ENCODE peak calls at places on chromosomes 2 and 18, in seven cellular contexts. D, A, U, E, B, C and N are unnamed samples.

GRCh38 chr2:19797871-19798270 is 103.9 kb downstream of the TTC32 start:
- DNase-seq in D (no peak), A (no peak), U (no peak), E (no peak), B (no peak), C (no peak), N (no peak)

GRCh38 chr2:28449489-28450395 is 46.1 kb upstream of the PLB1 start:
- DNase-seq in D (peak), A (no peak), U (no peak), E (no peak), B (no peak), C (no peak), N (no peak)

GRCh38 chr2:227774895-227775842 is 29.5 kb downstream of the SCYGR8 start:
- DNase-seq in D (no peak), A (no peak), U (no peak), E (no peak), B (no peak), C (no peak), N (no peak)

GRCh38 chr2:383173-383572 is 95.3 kb upstream of the ALKAL2 start:
- DNase-seq in D (no peak), A (no peak), U (peak), E (no peak), B (no peak), C (no peak), N (no peak)

GRCh38 chr2:73291461-73292315 is 1.7 kb downstream of the EGR4 start:
- DNase-seq in D (no peak), A (no peak), U (peak), E (no peak), B (no peak), C (peak), N (no peak)

GRCh38 chr2:239561448-239562001 is 160.7 kb upstream of the HDAC4 start:
- DNase-seq in D (no peak), A (no peak), U (peak), E (no peak), B (no peak), C (no peak), N (no peak)

GRCh38 chr18:45349447-45349846 is 265.8 kb upstream of the SLC14A2 start:
- DNase-seq in D (no peak), A (no peak), U (no peak), E (no peak), B (no peak), C (no peak), N (no peak)

GRCh38 chr2:46323671-46324207 is 26.5 kb downstream of the EPAS1 start:
- DNase-seq in D (no peak), A (no peak), U (no peak), E (no peak), B (no peak), C (no peak), N (no peak)

GRCh38 chr2:16738361-16739225 is 73.0 kb upstream of the CYRIA start:
- DNase-seq in D (no peak), A (no peak), U (no peak), E (no peak), B (no peak), C (no peak), N (no peak)

GRCh38 chr2:43455735-43456642 is 139.8 kb downstream of the THADA start:
- DNase-seq in D (no peak), A (no peak), U (no peak), E (peak), B (peak), C (no peak), N (no peak)

GRCh38 chr18:10856146-10856545 is 293.2 kb downstream of the PIEZO2 start:
- DNase-seq in D (no peak), A (no peak), U (no peak), E (no peak), B (no peak), C (no peak), N (no peak)

GRCh38 chr2:203586696-203587095 is 51.6 kb upstream of the RAPH1 start:
- DNase-seq in D (no peak), A (no peak), U (no peak), E (no peak), B (no peak), C (no peak), N (no peak)

GRCh38 chr2:165745916-165746315 is 48.1 kb downstream of the GALNT3 start:
- DNase-seq in D (no peak), A (no peak), U (no peak), E (no peak), B (no peak), C (no peak), N (no peak)

GRCh38 chr2:230784840-230785239 is 72.2 kb downstream of the CAB39 start:
- DNase-seq in D (no peak), A (no peak), U (no peak), E (no peak), B (no peak), C (no peak), N (no peak)

GRCh38 chr18:50658601-50659000 is 98.7 kb downstream of the MAPK4 start:
- DNase-seq in D (no peak), A (no peak), U (no peak), E (no peak), B (no peak), C (no peak), N (no peak)

GRCh38 chr2:177478029-177478428 is 85.5 kb downstream of the AGPS start:
- DNase-seq in D (peak), A (no peak), U (no peak), E (no peak), B (no peak), C (no peak), N (no peak)

DNA sequence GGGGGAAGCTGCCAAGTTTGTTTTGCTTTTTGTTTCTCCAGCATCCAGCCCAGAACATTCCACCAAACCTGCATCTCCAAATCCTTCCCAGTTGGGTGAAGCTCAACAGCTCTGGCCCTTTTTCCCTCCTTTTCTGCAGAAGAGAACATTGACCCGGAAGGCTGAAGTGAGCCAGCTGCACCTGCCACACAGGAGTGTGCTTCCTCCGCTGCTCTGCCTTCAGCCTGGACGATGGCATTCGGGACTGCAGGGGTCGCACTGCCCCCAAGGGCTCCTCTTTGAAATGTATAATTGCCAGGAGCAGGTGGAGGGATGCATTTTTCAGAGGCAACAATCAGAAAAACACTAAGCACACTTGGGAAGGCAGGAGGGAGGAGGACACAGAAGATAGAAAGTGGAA is 41.8 kb downstream of the ST8SIA5 start:
- DNase-seq in D (no peak), A (no peak), U (no peak), E (no peak), B (no peak), C (no peak), N (no peak)
- TF ChIP-seq TAF1 in D (no peak), A (no peak), U (no peak), E (no peak), B (no peak), C (no peak), N (no peak)

GRCh38 chr2:6906165-6906751 is 11.0 kb upstream of the RNF144A start:
- DNase-seq in D (no peak), A (no peak), U (no peak), E (no peak), B (no peak), C (no peak), N (no peak)
- TF ChIP-seq TAF1 in D (no peak), A (no peak), U (no peak), E (no peak), B (no peak), C (no peak), N (no peak)

GRCh38 chr18:79200546-79201268 is 131.5 kb downstream of the ATP9B start:
- DNase-seq in D (peak), A (no peak), U (peak), E (no peak), B (no peak), C (no peak), N (peak)
- TF ChIP-seq TAF1 in D (no peak), A (no peak), U (no peak), E (no peak), B (no peak), C (no peak), N (no peak)

DNA sequence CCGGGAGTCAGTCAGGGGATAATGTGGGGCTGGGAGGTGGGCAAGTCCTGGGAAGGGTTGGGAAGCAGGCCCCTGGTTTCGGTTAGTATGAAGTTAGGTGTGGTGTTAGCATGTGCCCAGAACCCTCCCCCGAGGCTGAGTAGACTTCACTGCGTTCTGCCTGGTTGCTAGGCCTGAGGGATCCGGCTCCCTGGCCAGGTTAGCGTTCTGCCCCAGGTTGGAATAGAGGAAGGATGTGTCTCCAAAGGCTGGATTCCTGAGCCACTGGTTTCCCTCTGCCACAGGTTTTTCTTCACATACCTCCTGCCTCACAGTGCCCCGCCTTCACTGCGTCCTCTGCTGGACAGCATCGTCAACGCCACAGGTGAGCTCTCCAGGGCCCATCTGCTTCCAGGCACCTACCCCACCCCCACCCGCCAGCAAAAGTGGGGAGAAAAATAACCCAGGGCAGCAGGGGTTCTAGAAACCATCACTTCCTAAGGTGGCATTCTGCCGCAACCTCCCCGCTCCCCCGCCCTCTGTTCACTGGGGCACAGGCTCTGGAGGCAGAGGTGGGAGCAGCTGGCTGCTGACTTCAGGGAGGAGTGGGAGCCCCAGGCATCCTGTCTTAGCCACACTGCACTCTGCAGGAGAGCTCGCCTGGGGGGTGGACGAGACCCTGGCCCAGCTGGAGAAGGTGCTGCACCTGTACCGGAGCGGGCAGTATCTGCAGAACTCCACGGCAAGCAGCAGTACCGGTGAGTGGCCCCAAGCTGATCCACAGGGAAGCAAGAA is 7.0 kb downstream of the PKDCC start:
- DNase-seq in D (peak), A (no peak), U (no peak), E (peak), B (no peak), C (no peak), N (no peak)
- TF ChIP-seq TAF1 in D (no peak), A (no peak), U (no peak), E (no peak), B (no peak), C (no peak), N (no peak)

GRCh38 chr2:5700551-5700950 is 8.4 kb downstream of the SOX11 start:
- DNase-seq in D (no peak), A (no peak), U (no peak), E (no peak), B (no peak), C (no peak), N (no peak)
- TF ChIP-seq TAF1 in D (no peak), A (no peak), U (no peak), E (no peak), B (no peak), C (no peak), N (no peak)

GRCh38 chr18:13657974-13658373 is 68.4 kb downstream of the FAM210A start:
- DNase-seq in D (no peak), A (no peak), U (no peak), E (no peak), B (no peak), C (no peak), N (no peak)

GRCh38 chr18:13649397-13650252 is 76.7 kb downstream of the FAM210A start:
- DNase-seq in D (no peak), A (no peak), U (no peak), E (peak), B (no peak), C (no peak), N (no peak)

GRCh38 chr18:13658444-13659204 is 67.7 kb downstream of the FAM210A start:
- DNase-seq in D (no peak), A (no peak), U (no peak), E (no peak), B (no peak), C (no peak), N (no peak)

GRCh38 chr18:13653746-13654455 is 72.5 kb downstream of the FAM210A start:
- DNase-seq in D (no peak), A (no peak), U (no peak), E (no peak), B (no peak), C (no peak), N (no peak)
- TF ChIP-seq TAF1 in D (no peak), A (no peak), U (no peak), E (no peak), B (no peak), C (no peak), N (no peak)